ENCODE peak calls at places on chromosomes 6 and 20, in four cellular contexts. J, F, V and K are unnamed samples.

GRCh38 chr6:144195671-144196070 is 45.4 kb downstream of the STX11 start:
- DNase-seq in J (peak), F (no peak), V (peak), K (peak)

GRCh38 chr20:51428451-51429143 is 113.9 kb downstream of the NFATC2 start:
- DNase-seq in J (peak), F (no peak), V (no peak), K (no peak)

GRCh38 chr20:7358670-7359069 is 581.6 kb downstream of the HAO1 start:
- DNase-seq in J (no peak), F (no peak), V (no peak), K (no peak)

GRCh38 chr20:7893019-7893730 is 47.1 kb downstream of the HAO1 start:
- DNase-seq in J (peak), F (no peak), V (peak), K (no peak)

GRCh38 chr6:136969433-136969832 is 47.3 kb downstream of the SLC35D3 start:
- DNase-seq in J (no peak), F (no peak), V (peak), K (no peak)

GRCh38 chr6:4647414-4648365 is 128.5 kb upstream of the CDYL start:
- DNase-seq in J (peak), F (peak), V (peak), K (peak)

GRCh38 chr6:6927437-6928361 is 180.1 kb upstream of the RREB1 start:
- DNase-seq in J (no peak), F (no peak), V (no peak), K (no peak)

GRCh38 chr6:77451466-77451865 is 11.8 kb downstream of the HTR1B start:
- DNase-seq in J (no peak), F (no peak), V (no peak), K (no peak)

GRCh38 chr6:38957426-38957825 is 91.2 kb upstream of the GLP1R start:
- DNase-seq in J (no peak), F (no peak), V (peak), K (no peak)

GRCh38 chr6:84756466-84756865 is 7.9 kb downstream of the TBX18 start:
- DNase-seq in J (no peak), F (no peak), V (no peak), K (no peak)

GRCh38 chr6:115468272-115469005 is 592.3 kb downstream of the FRK start:
- DNase-seq in J (no peak), F (no peak), V (no peak), K (no peak)

GRCh38 chr6:403659-404655 is 12.4 kb downstream of the IRF4 start:
- DNase-seq in J (no peak), F (no peak), V (no peak), K (no peak)

GRCh38 chr20:17617868-17618672 is 48.2 kb downstream of the DSTN start:
- DNase-seq in J (no peak), F (no peak), V (no peak), K (no peak)

GRCh38 chr6:62714112-62714511 is 428.1 kb upstream of the KHDRBS2 start:
- DNase-seq in J (no peak), F (no peak), V (no peak), K (no peak)

GRCh38 chr6:128508588-128509296 is 11.7 kb downstream of the PTPRK start:
- DNase-seq in J (peak), F (peak), V (peak), K (no peak)

GRCh38 chr6:42249279-42249678 is 31.6 kb upstream of the MRPS10 start:
- DNase-seq in J (peak), F (no peak), V (peak), K (no peak)

GRCh38 chr6:159440907-159441703 is 251.9 kb downstream of the SOD2 start:
- DNase-seq in J (peak), F (no peak), V (no peak), K (no peak)

GRCh38 chr6:10491463-10491862 is 29.7 kb upstream of the GCNT2 start:
- DNase-seq in J (no peak), F (no peak), V (no peak), K (no peak)

GRCh38 chr6:123925360-123925759 is 121.7 kb downstream of the NKAIN2 start:
- DNase-seq in J (no peak), F (no peak), V (peak), K (peak)
- H3K4me3 ChIP-seq in J (no peak), F (no peak), V (no peak), K (no peak)

GRCh38 chr20:63498950-63499332 is at the start of gene EEF1A2:
- DNase-seq in J (no peak), F (no peak), V (no peak), K (no peak)
- TF ChIP-seq CTCF in J (no peak), F (no peak), V (no peak), K (no peak)

GRCh38 chr20:35013421-35014411 is 58.0 kb downstream of the MYH7B start:
- DNase-seq in J (no peak), F (no peak), V (no peak), K (no peak)
- H3K4me3 ChIP-seq in J (no peak), F (no peak), V (no peak), K (no peak)

GRCh38 chr20:12815369-12815768 is 193.4 kb upstream of the SPTLC3 start:
- DNase-seq in J (no peak), F (no peak), V (no peak), K (no peak)

GRCh38 chr20:12821249-12821648 is 187.5 kb upstream of the SPTLC3 start:
- DNase-seq in J (no peak), F (no peak), V (no peak), K (no peak)

GRCh38 chr20:12816009-12816408 is 192.8 kb upstream of the SPTLC3 start:
- DNase-seq in J (no peak), F (no peak), V (no peak), K (no peak)
- TF ChIP-seq CTCF in J (no peak), F (no peak), V (no peak), K (no peak)

DNA sequence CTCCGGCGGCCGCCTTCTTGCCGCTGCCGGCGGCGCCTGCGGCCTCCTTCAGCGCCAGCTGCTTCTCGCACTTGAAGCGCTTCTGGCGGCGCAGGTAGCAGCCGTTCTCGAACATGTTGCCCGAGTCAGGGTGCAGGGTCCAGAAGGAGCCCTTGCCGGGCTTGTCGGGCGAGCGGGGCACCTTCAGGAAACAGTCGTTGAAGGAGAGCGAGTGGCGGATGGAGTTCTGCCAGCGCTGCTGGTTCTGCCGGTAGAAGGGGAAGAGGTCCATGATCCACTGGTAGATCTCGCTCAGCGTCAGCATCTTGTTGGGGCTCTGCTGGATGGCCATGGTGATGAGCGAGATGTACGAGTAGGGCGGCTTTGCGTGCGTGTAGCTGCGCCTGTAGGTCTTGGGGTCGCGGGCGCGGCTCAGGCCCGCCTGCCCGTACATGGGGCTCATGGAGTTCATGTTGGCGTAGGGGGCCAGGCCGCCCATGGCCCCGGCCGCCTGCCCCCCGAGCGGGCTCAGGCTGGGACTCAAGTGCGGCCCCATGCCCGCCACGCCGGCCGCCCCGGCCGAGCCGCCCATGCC is 1.9 kb downstream of the FOXA2 start:
- DNase-seq in J (no peak), F (no peak), V (peak), K (no peak)
- H3K4me3 ChIP-seq in J (no peak), F (no peak), V (peak), K (no peak)